ENCODE peak calls at places on chromosomes 2 and 18, in five cellular contexts. A is brain microvascular endothelial cell, U is coronary artery, Z is astrocyte of the cerebellum, L is adrenal gland. X is an unnamed sample.

GRCh38 chr2:163171786-163172549 is 333.4 kb upstream of the KCNH7 start:
- DNase-seq in L (no peak), Z (no peak), A (no peak), U (no peak), X (no peak)

GRCh38 chr2:240906911-240907590 is 915 bp downstream of the CROCC2 start:
- DNase-seq in A (no peak), L (no peak), Z (no peak), U (no peak), X (no peak)

GRCh38 chr2:86042256-86043168 is 63.2 kb downstream of the POLR1A start:
- DNase-seq in A (no peak), L (peak), U (no peak), Z (no peak), X (no peak)

GRCh38 chr2:5693288-5694015 is 1.3 kb downstream of the SOX11 start:
- DNase-seq in L (no peak), A (peak), U (no peak), Z (no peak), X (no peak)

GRCh38 chr2:8541223-8541622 is 140.6 kb upstream of the ID2 start:
- DNase-seq in Z (no peak), L (no peak), A (no peak), U (no peak), X (no peak)

GRCh38 chr18:79912994-79913831 is 38.2 kb downstream of the SLC66A2 start:
- DNase-seq in Z (no peak), U (peak), A (no peak), L (no peak), X (no peak)

GRCh38 chr2:136242687-136243277 is 124.8 kb upstream of the CXCR4 start:
- DNase-seq in U (no peak), A (peak), Z (no peak), L (no peak), X (no peak)

GRCh38 chr2:48548871-48549270 is 18.9 kb downstream of the STON1 start:
- DNase-seq in Z (peak), L (no peak), U (no peak), A (no peak), X (peak)

GRCh38 chr18:5582849-5583667 is 39.3 kb upstream of the EPB41L3 start:
- DNase-seq in L (peak), Z (peak), A (peak), U (no peak), X (no peak)

GRCh38 chr2:84914334-84914733 is 8.9 kb downstream of the TMSB10 start:
- DNase-seq in Z (no peak), L (no peak), U (no peak), A (no peak), X (no peak)

GRCh38 chr2:43777306-43777926 is 3.6 kb downstream of the DYNC2LI1 start:
- DNase-seq in U (no peak), L (no peak), Z (no peak), A (no peak), X (no peak)

GRCh38 chr18:33020877-33021276 is 248.1 kb upstream of the KLHL14 start:
- DNase-seq in U (no peak), Z (no peak), A (no peak), L (no peak), X (no peak)
- TF ChIP-seq CTCF in U (no peak), Z (no peak), A (no peak), L (no peak), X (no peak)

DNA sequence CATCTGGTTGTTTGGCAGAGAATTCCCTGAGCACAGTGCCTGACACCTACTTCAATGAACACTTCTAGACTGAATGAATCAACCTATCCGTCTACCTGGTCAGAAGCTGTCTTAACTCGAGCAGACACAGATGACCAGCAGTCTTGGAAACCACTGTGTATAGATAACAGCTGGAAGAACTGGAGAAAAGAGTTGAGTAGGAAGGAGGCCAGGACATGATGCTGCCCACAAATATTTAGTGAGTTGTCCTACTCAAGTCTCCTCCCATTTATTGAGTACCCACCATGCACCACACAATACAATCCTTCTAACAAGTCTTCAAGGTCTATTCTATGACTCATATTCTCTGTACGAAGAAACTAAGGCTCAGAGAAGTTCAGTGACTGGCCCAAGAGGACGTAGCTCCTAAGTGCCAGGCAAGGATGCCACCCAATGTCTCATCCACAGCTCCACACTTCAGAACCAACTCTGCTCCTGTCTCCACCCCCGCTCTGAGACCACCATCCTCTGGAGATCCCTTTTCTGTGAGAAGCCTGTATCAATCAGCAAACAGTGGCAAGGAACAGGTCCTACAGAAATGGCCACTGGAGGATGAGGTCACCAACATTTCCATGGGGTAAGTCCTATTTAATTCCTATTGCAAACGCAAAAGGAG is 62.2 kb downstream of the GALNT14 start:
- DNase-seq in L (no peak), Z (no peak), U (no peak), A (peak), X (no peak)
- TF ChIP-seq CTCF in L (no peak), Z (no peak), U (no peak), A (no peak), X (no peak)

GRCh38 chr2:234611209-234611608 is 114.3 kb upstream of the ARL4C start:
- DNase-seq in U (no peak), A (no peak), L (no peak), Z (no peak), X (no peak)
- TF ChIP-seq CTCF in U (no peak), A (peak), L (peak), Z (peak), X (peak)

GRCh38 chr2:164655336-164655735 is 34.1 kb upstream of the GRB14 start:
- DNase-seq in L (no peak), Z (no peak), U (no peak), A (no peak), X (no peak)

GRCh38 chr2:164661349-164661748 is 40.1 kb upstream of the GRB14 start:
- DNase-seq in A (no peak), U (no peak), L (no peak), Z (no peak), X (no peak)

GRCh38 chr2:164657129-164657528 is 35.8 kb upstream of the GRB14 start:
- DNase-seq in Z (peak), U (no peak), A (peak), L (no peak), X (peak)

GRCh38 chr2:164651361-164651760 is 30.1 kb upstream of the GRB14 start:
- DNase-seq in L (no peak), A (no peak), Z (no peak), U (no peak), X (no peak)

GRCh38 chr2:164655750-164656149 is 34.5 kb upstream of the GRB14 start:
- DNase-seq in L (no peak), Z (no peak), U (no peak), A (peak), X (no peak)
- TF ChIP-seq CTCF in L (no peak), Z (no peak), U (no peak), A (peak), X (no peak)

GRCh38 chr2:54704238-54704637 is 19.2 kb upstream of the EML6 start:
- DNase-seq in A (no peak), L (no peak), Z (no peak), U (no peak), X (no peak)

GRCh38 chr2:54708584-54709340 is 14.7 kb upstream of the EML6 start:
- DNase-seq in U (no peak), A (no peak), Z (no peak), L (peak), X (no peak)

GRCh38 chr2:54701029-54701428 is 22.4 kb upstream of the EML6 start:
- DNase-seq in A (no peak), L (no peak), U (no peak), Z (no peak), X (no peak)

GRCh38 chr2:54706622-54707021 is 16.8 kb upstream of the EML6 start:
- DNase-seq in L (no peak), A (no peak), U (no peak), Z (no peak), X (no peak)

DNA sequence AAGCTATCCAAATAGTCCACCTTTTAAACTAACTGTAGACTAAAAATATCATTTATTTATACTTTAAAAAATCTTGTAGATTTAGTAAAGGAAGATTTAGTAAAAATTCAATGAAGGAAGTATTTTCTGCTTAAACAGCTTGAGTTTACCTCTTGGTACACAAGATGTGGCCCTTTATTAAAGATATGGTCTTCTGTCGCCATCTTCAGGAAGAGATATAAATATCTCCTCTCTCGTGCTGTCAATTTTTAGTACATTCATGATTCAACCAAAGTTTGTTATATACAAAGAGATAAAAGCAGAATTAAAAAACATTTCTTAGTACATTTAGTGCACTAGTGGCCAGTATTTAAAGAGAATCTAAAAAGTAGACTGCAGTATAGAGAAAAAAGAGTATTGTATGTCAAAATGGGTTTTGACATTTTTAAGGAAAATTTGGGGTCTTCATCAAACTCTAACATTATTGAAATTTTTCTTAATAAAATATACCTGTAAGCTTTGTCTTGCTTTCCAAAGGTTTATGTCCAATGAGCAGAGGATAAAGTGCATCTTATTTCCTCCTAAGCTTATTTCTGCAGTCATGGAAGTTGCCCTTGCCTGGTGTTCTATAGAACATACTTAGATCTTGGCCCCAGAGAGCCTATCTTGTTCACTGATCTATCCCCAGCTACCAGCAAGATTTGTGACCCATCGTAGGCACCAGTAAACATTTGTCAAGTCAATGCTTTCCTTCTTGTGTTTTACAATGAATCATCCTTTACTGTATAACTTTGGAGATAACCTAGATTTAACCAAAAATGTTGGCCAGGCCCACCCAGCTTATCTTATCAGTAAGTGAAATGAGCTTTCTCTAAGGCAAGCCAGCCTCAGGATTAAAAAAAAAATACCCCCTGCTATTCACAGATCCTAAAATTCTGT is 18.5 kb upstream of the EML6 start:
- DNase-seq in A (no peak), Z (peak), U (no peak), L (no peak), X (no peak)
- TF ChIP-seq CTCF in A (no peak), Z (peak), U (peak), L (peak), X (peak)

GRCh38 chr2:16726147-16726546 is 60.5 kb upstream of the CYRIA start:
- DNase-seq in A (no peak), L (no peak), Z (no peak), U (no peak), X (no peak)

GRCh38 chr2:16722121-16722520 is 56.5 kb upstream of the CYRIA start:
- DNase-seq in Z (no peak), L (no peak), A (no peak), U (no peak), X (no peak)

GRCh38 chr2:16719409-16719808 is 53.8 kb upstream of the CYRIA start:
- DNase-seq in Z (no peak), L (no peak), A (no peak), U (no peak), X (no peak)

GRCh38 chr2:16725549-16725948 is 59.9 kb upstream of the CYRIA start:
- DNase-seq in L (no peak), Z (no peak), A (no peak), U (no peak), X (no peak)

GRCh38 chr2:16722677-16723076 is 57.0 kb upstream of the CYRIA start:
- DNase-seq in L (no peak), U (no peak), A (no peak), Z (no peak), X (no peak)
- TF ChIP-seq CTCF in L (no peak), U (no peak), A (no peak), Z (no peak), X (no peak)

DNA sequence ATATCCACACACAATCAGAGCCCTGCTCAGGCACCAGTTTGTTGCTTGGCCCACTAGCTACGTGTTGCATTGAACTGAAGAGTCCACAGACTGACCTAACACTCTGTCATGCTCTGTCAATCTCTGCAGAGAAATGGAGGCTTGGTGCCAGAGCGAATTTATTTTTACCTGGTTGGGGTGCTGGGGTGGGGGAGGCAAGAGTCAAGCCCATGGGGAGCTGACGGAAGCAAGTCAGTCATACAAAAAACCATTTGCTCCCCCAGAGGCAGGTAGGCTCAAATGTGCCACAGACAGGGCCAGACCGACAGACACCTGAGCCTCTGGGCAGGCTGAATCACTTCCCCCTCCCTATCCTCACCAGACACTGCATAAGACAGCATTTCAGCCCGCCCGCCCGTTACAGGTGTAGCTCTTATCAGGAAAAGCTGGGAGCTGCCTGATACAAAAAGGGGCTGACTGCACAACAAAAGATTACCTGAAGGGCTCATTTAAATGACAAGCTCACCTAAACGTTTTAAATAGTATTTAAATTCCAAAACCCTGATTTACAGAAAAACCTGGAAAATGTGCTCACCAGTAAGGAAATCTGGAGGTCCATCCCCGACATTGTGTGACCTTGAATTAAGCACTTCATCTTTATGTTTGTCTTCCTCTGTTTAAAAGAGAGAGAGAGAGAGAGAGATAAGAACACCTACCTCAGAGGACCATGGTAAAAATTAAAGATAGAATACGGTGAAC is 2.1 kb upstream of the PCBP1 start:
- DNase-seq in L (no peak), Z (no peak), A (no peak), U (no peak), X (no peak)
- TF ChIP-seq CTCF in L (no peak), Z (no peak), A (no peak), U (no peak), X (no peak)

GRCh38 chr2:18122544-18123210 is 244.2 kb downstream of the KCNS3 start:
- DNase-seq in L (no peak), U (no peak), Z (no peak), A (no peak), X (no peak)

GRCh38 chr2:18118703-18119102 is 240.2 kb downstream of the KCNS3 start:
- DNase-seq in Z (no peak), U (no peak), L (no peak), A (peak), X (no peak)

GRCh38 chr2:18123211-18123570 is 244.7 kb downstream of the KCNS3 start:
- DNase-seq in U (no peak), A (no peak), Z (no peak), L (no peak), X (no peak)

GRCh38 chr2:18119883-18120282 is 241.4 kb downstream of the KCNS3 start:
- DNase-seq in Z (peak), A (peak), L (no peak), U (no peak), X (peak)

DNA sequence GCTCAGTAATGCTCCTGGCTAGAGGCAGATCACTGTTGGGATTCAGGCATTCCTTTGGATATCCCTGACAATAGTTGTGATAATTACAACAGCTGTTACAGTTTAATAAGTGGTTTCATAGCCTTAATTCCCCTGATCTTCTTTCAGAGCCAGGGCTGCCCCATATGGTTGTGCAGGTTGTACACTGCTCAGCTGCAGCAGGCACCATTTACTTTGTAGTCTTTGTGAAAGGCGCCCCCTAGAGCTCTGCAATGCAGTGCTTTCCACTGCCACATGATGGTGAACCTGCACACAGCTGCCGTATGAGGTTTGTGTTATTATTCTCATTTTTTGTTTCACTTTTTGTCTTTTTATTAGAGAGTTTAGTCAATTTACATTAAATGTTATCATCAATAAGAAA is 239.1 kb downstream of the KCNS3 start:
- DNase-seq in L (peak), U (no peak), Z (no peak), A (peak), X (no peak)
- TF ChIP-seq CTCF in L (no peak), U (no peak), Z (peak), A (peak), X (peak)

GRCh38 chr2:75481041-75481836 is 79.5 kb downstream of the EVA1A start:
- DNase-seq in A (peak), L (no peak), U (no peak), Z (no peak), X (no peak)
- TF ChIP-seq CTCF in A (peak), L (no peak), U (no peak), Z (peak), X (peak)

X was measured in AG04450.